ENCODE peak calls at places on chromosomes 4 and X, in six cellular contexts. One of them, this sample, is unnamed.

GRCh38 chrX:9604111-9604907 is 139.5 kb downstream of the TBL1X start:
- DNase-seq in SIG-M5: no peak
- DNase-seq in adipocyte: no peak
- DNase-seq in cardiac muscle cell: peak; percentile 43
- DNase-seq in right lobe of liver: peak; percentile 86
- DNase-seq in M059J: no peak
- DNase-seq in this sample: no peak

GRCh38 chr4:159398236-159398638 is 295.4 kb downstream of the RAPGEF2 start:
- DNase-seq in right lobe of liver: no peak
- DNase-seq in adipocyte: no peak
- DNase-seq in cardiac muscle cell: no peak
- DNase-seq in SIG-M5: no peak
- DNase-seq in M059J: peak; percentile 79
- DNase-seq in this sample: peak; percentile 48

GRCh38 chr4:183129675-183130074 is 30.6 kb downstream of the WWC2 start:
- DNase-seq in right lobe of liver: no peak
- DNase-seq in SIG-M5: no peak
- DNase-seq in adipocyte: no peak
- DNase-seq in M059J: no peak
- DNase-seq in cardiac muscle cell: no peak
- DNase-seq in this sample: no peak

GRCh38 chr4:159655547-159655946 is 552.7 kb downstream of the RAPGEF2 start:
- DNase-seq in adipocyte: no peak
- DNase-seq in cardiac muscle cell: peak; percentile 80
- DNase-seq in M059J: peak; percentile 87
- DNase-seq in SIG-M5: no peak
- DNase-seq in right lobe of liver: no peak
- DNase-seq in this sample: peak; percentile 51

GRCh38 chr4:105196523-105197145 is 50.0 kb downstream of the TET2 start:
- DNase-seq in cardiac muscle cell: no peak
- DNase-seq in SIG-M5: peak; percentile 38
- DNase-seq in right lobe of liver: no peak
- DNase-seq in adipocyte: peak; percentile 29
- DNase-seq in M059J: no peak
- DNase-seq in this sample: peak; percentile 26

GRCh38 chrX:13938053-13938765 is 91.5 kb downstream of the GEMIN8 start:
- DNase-seq in cardiac muscle cell: peak; percentile 27
- DNase-seq in adipocyte: peak; percentile 47
- DNase-seq in right lobe of liver: no peak
- DNase-seq in M059J: no peak
- DNase-seq in SIG-M5: no peak
- DNase-seq in this sample: peak; percentile 2

GRCh38 chr4:7641712-7642111 is 207.0 kb upstream of the PSAPL1 start:
- DNase-seq in SIG-M5: no peak
- DNase-seq in M059J: no peak
- DNase-seq in cardiac muscle cell: no peak
- DNase-seq in right lobe of liver: no peak
- DNase-seq in adipocyte: no peak
- DNase-seq in this sample: no peak

GRCh38 chr4:156779774-156780173 is 191.8 kb downstream of the PDGFC start:
- DNase-seq in cardiac muscle cell: peak; percentile 45
- DNase-seq in adipocyte: no peak
- DNase-seq in M059J: peak; percentile 95
- DNase-seq in right lobe of liver: no peak
- DNase-seq in SIG-M5: no peak
- DNase-seq in this sample: peak; percentile 96

GRCh38 chr4:127622923-127623754 is 9.6 kb upstream of the INTU start:
- DNase-seq in adipocyte: peak; percentile 75
- DNase-seq in M059J: peak; percentile 57
- DNase-seq in right lobe of liver: peak; percentile 57
- DNase-seq in cardiac muscle cell: peak; percentile 43
- DNase-seq in SIG-M5: no peak
- DNase-seq in this sample: peak; percentile 59

GRCh38 chr4:74230902-74231499 is 73.1 kb downstream of the MTHFD2L start:
- DNase-seq in cardiac muscle cell: peak; percentile 84
- DNase-seq in right lobe of liver: no peak
- DNase-seq in adipocyte: peak; percentile 89
- DNase-seq in SIG-M5: no peak
- DNase-seq in M059J: peak; percentile 91
- DNase-seq in this sample: peak; percentile 87

GRCh38 chr4:154348657-154349056 is 142.9 kb downstream of the DCHS2 start:
- DNase-seq in right lobe of liver: no peak
- DNase-seq in M059J: no peak
- DNase-seq in SIG-M5: no peak
- DNase-seq in adipocyte: no peak
- DNase-seq in cardiac muscle cell: no peak
- DNase-seq in this sample: no peak

GRCh38 chr4:66558651-66559050 is 888.4 kb upstream of the EPHA5 start:
- DNase-seq in adipocyte: no peak
- DNase-seq in right lobe of liver: no peak
- DNase-seq in SIG-M5: no peak
- DNase-seq in M059J: peak; percentile 55
- DNase-seq in cardiac muscle cell: no peak
- DNase-seq in this sample: no peak

GRCh38 chrX:149272690-149273463 is 232.2 kb downstream of the IDS start:
- DNase-seq in SIG-M5: no peak
- DNase-seq in cardiac muscle cell: no peak
- DNase-seq in adipocyte: no peak
- DNase-seq in M059J: no peak
- DNase-seq in right lobe of liver: no peak
- DNase-seq in this sample: no peak

GRCh38 chrX:68146054-68146453 is 287.2 kb downstream of the OPHN1 start:
- DNase-seq in SIG-M5: no peak
- DNase-seq in M059J: peak; percentile 58
- DNase-seq in adipocyte: peak; percentile 58
- DNase-seq in cardiac muscle cell: peak; percentile 67
- DNase-seq in right lobe of liver: no peak
- DNase-seq in this sample: peak; percentile 39

GRCh38 chr4:108030332-108030731 is 40.6 kb downstream of the HADH start:
- DNase-seq in cardiac muscle cell: peak; percentile 77
- DNase-seq in adipocyte: peak; percentile 76
- DNase-seq in right lobe of liver: no peak
- DNase-seq in SIG-M5: no peak
- DNase-seq in M059J: peak; percentile 17
- DNase-seq in this sample: peak; percentile 55

GRCh38 chr4:88320780-88321373 is 36.5 kb upstream of the PPM1K start:
- DNase-seq in cardiac muscle cell: peak; percentile 40
- DNase-seq in SIG-M5: peak; percentile 26
- DNase-seq in adipocyte: peak; percentile 31
- DNase-seq in right lobe of liver: no peak
- DNase-seq in M059J: peak; percentile 62
- DNase-seq in this sample: peak; percentile 43

GRCh38 chrX:130114141-130114561 is 3.9 kb upstream of the ELF4 start:
- DNase-seq in M059J: peak; percentile 88
- DNase-seq in cardiac muscle cell: no peak
- DNase-seq in right lobe of liver: no peak
- DNase-seq in SIG-M5: no peak
- DNase-seq in adipocyte: no peak
- DNase-seq in this sample: peak; percentile 33

GRCh38 chr4:113646456-113646809 is 115.1 kb downstream of the CAMK2D start:
- DNase-seq in adipocyte: no peak
- DNase-seq in M059J: peak; percentile 39
- DNase-seq in SIG-M5: no peak
- DNase-seq in right lobe of liver: no peak
- DNase-seq in cardiac muscle cell: no peak
- DNase-seq in this sample: peak; percentile 47

GRCh38 chr4:39657465-39657864 is 18.8 kb upstream of the SMIM14 start:
- DNase-seq in right lobe of liver: no peak
- DNase-seq in adipocyte: no peak
- DNase-seq in cardiac muscle cell: no peak
- DNase-seq in SIG-M5: no peak
- DNase-seq in M059J: no peak
- DNase-seq in this sample: no peak

This sample was measured in EL.